ENCODE peak calls at places on chromosomes 3 and 15, in four cellular contexts. One of them, this sample, is unnamed.

GRCh38 chr3:110246796-110247369 is 824.7 kb upstream of the NECTIN3 start:
- DNase-seq in WTC11: no peak
- DNase-seq in HFFc6: no peak
- DNase-seq in fibroblast of lung: no peak
- DNase-seq in this sample: no peak

GRCh38 chr15:65147902-65148301 is 14.3 kb upstream of the PDCD7 start:
- DNase-seq in WTC11: no peak
- DNase-seq in HFFc6: no peak
- DNase-seq in fibroblast of lung: no peak
- DNase-seq in this sample: no peak

GRCh38 chr3:28553175-28553574 is 204.6 kb upstream of the AZI2 start:
- DNase-seq in WTC11: no peak
- DNase-seq in HFFc6: no peak
- DNase-seq in fibroblast of lung: no peak
- DNase-seq in this sample: no peak

GRCh38 chr15:67534360-67534759 is 8.1 kb upstream of the MAP2K5 start:
- DNase-seq in WTC11: no peak
- DNase-seq in HFFc6: no peak
- DNase-seq in fibroblast of lung: no peak
- DNase-seq in this sample: no peak

GRCh38 chr15:64060716-64061115 is 14.4 kb upstream of the DAPK2 start:
- DNase-seq in WTC11: no peak
- DNase-seq in HFFc6: no peak
- DNase-seq in fibroblast of lung: no peak
- DNase-seq in this sample: no peak

GRCh38 chr3:78496458-78496857 is 1271.3 kb downstream of the ROBO1 start:
- DNase-seq in WTC11: no peak
- DNase-seq in HFFc6: no peak
- DNase-seq in fibroblast of lung: no peak
- DNase-seq in this sample: no peak

GRCh38 chr15:61364871-61365270 is 135.8 kb upstream of the RORA start:
- DNase-seq in WTC11: peak; percentile 78
- DNase-seq in HFFc6: no peak
- DNase-seq in fibroblast of lung: no peak
- DNase-seq in this sample: no peak

GRCh38 chr15:52139599-52140462 is 27.3 kb upstream of the BCL2L10 start:
- DNase-seq in WTC11: peak; percentile 88
- DNase-seq in HFFc6: peak; percentile 51
- DNase-seq in fibroblast of lung: peak; percentile 55
- DNase-seq in this sample: peak; percentile 85

GRCh38 chr15:99556578-99556977 is 9.2 kb upstream of the MEF2A start:
- DNase-seq in WTC11: no peak
- DNase-seq in HFFc6: no peak
- DNase-seq in fibroblast of lung: no peak
- DNase-seq in this sample: no peak

GRCh38 chr3:109275702-109276293 is 40.5 kb downstream of the DPPA2 start:
- DNase-seq in WTC11: peak; percentile 64
- DNase-seq in HFFc6: peak; percentile 37
- DNase-seq in fibroblast of lung: peak; percentile 43
- DNase-seq in this sample: peak; percentile 39

GRCh38 chr15:74375303-74375693 is 7.9 kb upstream of the CYP11A1 start:
- DNase-seq in WTC11: peak; percentile 88
- DNase-seq in HFFc6: peak; percentile 74
- DNase-seq in fibroblast of lung: peak; percentile 69
- DNase-seq in this sample: peak; percentile 96

GRCh38 chr3:108222813-108223307 is 636 bp upstream of the IFT57 start:
- DNase-seq in WTC11: no peak
- DNase-seq in HFFc6: no peak
- DNase-seq in fibroblast of lung: peak; percentile 12
- DNase-seq in this sample: no peak

GRCh38 chr15:55108858-55109518 is 87.8 kb downstream of the RSL24D1 start:
- DNase-seq in WTC11: peak; percentile 86
- DNase-seq in HFFc6: peak; percentile 7
- DNase-seq in fibroblast of lung: peak; percentile 8
- DNase-seq in this sample: peak; percentile 79

GRCh38 chr15:32029862-32030781 is at the start of gene CHRNA7:
- DNase-seq in WTC11: peak; percentile 77
- DNase-seq in HFFc6: no peak
- DNase-seq in fibroblast of lung: peak; percentile 42
- DNase-seq in this sample: peak; percentile 16

GRCh38 chr3:66991478-66991877 is 6.6 kb upstream of the KBTBD8 start:
- DNase-seq in WTC11: no peak
- DNase-seq in HFFc6: peak; percentile 59
- DNase-seq in fibroblast of lung: peak; percentile 74
- DNase-seq in this sample: no peak

GRCh38 chr3:151305081-151305777 is 11.4 kb downstream of the GPR87 start:
- DNase-seq in WTC11: peak; percentile 76
- DNase-seq in HFFc6: peak; percentile 97
- DNase-seq in fibroblast of lung: peak; percentile 99
- DNase-seq in this sample: peak; percentile 46

GRCh38 chr15:69300129-69300588 is 1.4 kb downstream of the PAQR5 start:
- DNase-seq in WTC11: peak; percentile 35
- DNase-seq in HFFc6: no peak
- DNase-seq in fibroblast of lung: no peak
- DNase-seq in this sample: no peak

GRCh38 chr3:155553800-155554199 is 191.1 kb downstream of the PLCH1 start:
- DNase-seq in WTC11: no peak
- DNase-seq in HFFc6: no peak
- DNase-seq in fibroblast of lung: peak; percentile 9
- DNase-seq in this sample: peak; percentile 57
- TF ChIP-seq CTCF in WTC11: no peak
- TF ChIP-seq CTCF in HFFc6: no peak
- TF ChIP-seq CTCF in fibroblast of lung: no peak
- TF ChIP-seq CTCF in this sample: no peak

GRCh38 chr15:71133734-71134464 is 18.6 kb downstream of the THSD4 start:
- DNase-seq in WTC11: no peak
- DNase-seq in HFFc6: no peak
- DNase-seq in fibroblast of lung: no peak
- DNase-seq in this sample: no peak

GRCh38 chr15:71139264-71139663 is 24.0 kb downstream of the THSD4 start:
- DNase-seq in WTC11: no peak
- DNase-seq in HFFc6: no peak
- DNase-seq in fibroblast of lung: no peak
- DNase-seq in this sample: no peak

GRCh38 chr15:71137138-71137518 is 21.9 kb downstream of the THSD4 start:
- DNase-seq in WTC11: no peak
- DNase-seq in HFFc6: no peak
- DNase-seq in fibroblast of lung: no peak
- DNase-seq in this sample: no peak

GRCh38 chr15:71138473-71138872 is 23.2 kb downstream of the THSD4 start:
- DNase-seq in WTC11: no peak
- DNase-seq in HFFc6: no peak
- DNase-seq in fibroblast of lung: no peak
- DNase-seq in this sample: no peak

DNA sequence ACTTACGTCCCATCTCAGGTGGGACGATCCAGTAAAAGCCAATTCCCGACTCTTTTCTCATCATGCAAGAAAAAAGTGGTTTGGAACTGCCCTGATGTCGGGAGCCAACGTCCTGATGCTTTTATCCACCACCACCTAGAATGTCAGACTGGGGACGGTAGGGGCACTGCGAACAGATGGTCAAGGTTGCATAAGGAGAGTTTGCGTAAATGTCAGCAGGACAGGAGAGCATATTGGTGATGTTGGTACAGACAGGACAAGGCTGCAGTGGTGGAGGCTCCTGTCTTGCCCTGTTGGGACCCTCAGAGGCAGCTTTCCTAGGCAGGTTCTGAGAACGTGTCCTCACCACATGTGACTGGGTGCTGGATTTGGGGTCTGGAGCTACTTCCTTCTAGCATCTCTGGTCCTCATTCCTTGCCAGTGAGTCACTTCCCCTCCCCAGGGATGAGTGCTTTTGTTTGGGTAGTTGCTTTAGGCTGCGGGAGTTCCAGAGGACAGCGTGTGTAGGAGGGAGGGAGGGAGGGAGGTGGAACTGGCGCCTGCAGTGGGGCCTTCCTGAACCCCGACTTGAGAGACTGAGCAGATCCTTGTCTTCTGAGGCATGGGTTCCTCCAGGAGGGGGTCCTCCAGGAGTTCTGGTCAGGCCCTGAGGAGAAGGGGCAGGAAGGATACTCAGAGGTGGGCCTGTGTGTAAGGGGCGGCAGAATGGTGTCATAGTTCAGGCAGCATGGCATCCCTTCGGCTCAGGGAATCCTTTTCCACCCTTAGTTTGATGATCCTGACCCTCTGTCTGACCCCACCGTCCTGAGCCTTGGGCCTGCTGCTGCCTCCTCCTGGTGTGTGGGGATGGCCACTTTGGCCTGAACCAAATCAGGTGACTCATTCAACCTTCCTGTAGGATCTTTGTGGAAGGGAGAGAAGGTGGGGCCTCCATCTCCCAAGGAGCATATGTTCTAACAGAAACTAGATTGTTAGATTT is 21.2 kb downstream of the THSD4 start:
- DNase-seq in WTC11: no peak
- DNase-seq in HFFc6: peak; percentile 83
- DNase-seq in fibroblast of lung: peak; percentile 89
- DNase-seq in this sample: no peak
- TF ChIP-seq CTCF in WTC11: no peak
- TF ChIP-seq CTCF in HFFc6: peak; percentile 54
- TF ChIP-seq CTCF in fibroblast of lung: peak; percentile 30
- TF ChIP-seq CTCF in this sample: no peak

GRCh38 chr3:51819709-51820406 is 40.8 kb upstream of the IQCF6 start:
- DNase-seq in WTC11: peak; percentile 82
- DNase-seq in HFFc6: no peak
- DNase-seq in fibroblast of lung: no peak
- DNase-seq in this sample: peak; percentile 39
- TF ChIP-seq CTCF in WTC11: peak; percentile 76
- TF ChIP-seq CTCF in HFFc6: peak; percentile 68
- TF ChIP-seq CTCF in fibroblast of lung: no peak
- TF ChIP-seq CTCF in this sample: peak; percentile 50

GRCh38 chr3:193190387-193190786 is 50.6 kb upstream of the PLAAT1 start:
- DNase-seq in WTC11: peak; percentile 61
- DNase-seq in HFFc6: no peak
- DNase-seq in fibroblast of lung: peak; percentile 25
- DNase-seq in this sample: peak; percentile 21
- TF ChIP-seq CTCF in WTC11: peak; percentile 49
- TF ChIP-seq CTCF in HFFc6: no peak
- TF ChIP-seq CTCF in fibroblast of lung: no peak
- TF ChIP-seq CTCF in this sample: no peak

GRCh38 chr3:81558106-81558505 is 203.3 kb downstream of the GBE1 start:
- DNase-seq in WTC11: no peak
- DNase-seq in HFFc6: no peak
- DNase-seq in fibroblast of lung: no peak
- DNase-seq in this sample: no peak
- TF ChIP-seq CTCF in WTC11: no peak
- TF ChIP-seq CTCF in HFFc6: no peak
- TF ChIP-seq CTCF in fibroblast of lung: no peak
- TF ChIP-seq CTCF in this sample: no peak

DNA sequence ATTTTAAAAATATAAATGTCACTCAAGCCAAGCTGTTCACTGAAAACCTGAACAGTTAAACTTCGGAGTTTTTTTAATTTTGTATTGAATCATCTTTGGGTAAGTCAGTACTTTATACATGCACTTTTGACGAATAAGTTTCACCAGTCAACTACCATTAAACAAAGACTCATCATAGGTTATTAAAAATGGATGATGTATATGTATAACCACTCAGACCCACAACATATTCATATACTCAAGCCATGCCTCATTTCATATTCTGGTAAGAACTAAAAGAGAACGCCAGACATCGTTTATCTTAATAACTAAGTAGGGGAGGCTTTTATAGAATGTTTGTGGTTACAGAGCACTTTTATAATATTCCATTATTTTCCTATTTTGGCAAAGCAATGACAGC is 18.3 kb downstream of the MSL2 start:
- DNase-seq in WTC11: no peak
- DNase-seq in HFFc6: no peak
- DNase-seq in fibroblast of lung: no peak
- DNase-seq in this sample: no peak
- TF ChIP-seq CTCF in WTC11: no peak
- TF ChIP-seq CTCF in HFFc6: no peak
- TF ChIP-seq CTCF in fibroblast of lung: no peak
- TF ChIP-seq CTCF in this sample: no peak

GRCh38 chr3:195001261-195001660 is 269.7 kb downstream of the XXYLT1 start:
- DNase-seq in WTC11: no peak
- DNase-seq in HFFc6: no peak
- DNase-seq in fibroblast of lung: no peak
- DNase-seq in this sample: no peak

GRCh38 chr3:195004512-195005250 is 266.3 kb downstream of the XXYLT1 start:
- DNase-seq in WTC11: no peak
- DNase-seq in HFFc6: no peak
- DNase-seq in fibroblast of lung: no peak
- DNase-seq in this sample: no peak

GRCh38 chr3:195003006-195003892 is 267.7 kb downstream of the XXYLT1 start:
- DNase-seq in WTC11: no peak
- DNase-seq in HFFc6: no peak
- DNase-seq in fibroblast of lung: no peak
- DNase-seq in this sample: no peak

GRCh38 chr3:195003893-195004289 is 267.1 kb downstream of the XXYLT1 start:
- DNase-seq in WTC11: no peak
- DNase-seq in HFFc6: no peak
- DNase-seq in fibroblast of lung: no peak
- DNase-seq in this sample: no peak

GRCh38 chr3:195001961-195002861 is 268.7 kb downstream of the XXYLT1 start:
- DNase-seq in WTC11: peak; percentile 68
- DNase-seq in HFFc6: peak; percentile 17
- DNase-seq in fibroblast of lung: peak; percentile 30
- DNase-seq in this sample: peak; percentile 40
- TF ChIP-seq CTCF in WTC11: no peak
- TF ChIP-seq CTCF in HFFc6: peak; percentile 72
- TF ChIP-seq CTCF in fibroblast of lung: peak; percentile 50
- TF ChIP-seq CTCF in this sample: peak; percentile 34

GRCh38 chr3:106862067-106862466 is 515.2 kb upstream of the CCDC54 start:
- DNase-seq in WTC11: no peak
- DNase-seq in HFFc6: peak; percentile 63
- DNase-seq in fibroblast of lung: peak; percentile 76
- DNase-seq in this sample: no peak
- TF ChIP-seq CTCF in WTC11: no peak
- TF ChIP-seq CTCF in HFFc6: peak; percentile 61
- TF ChIP-seq CTCF in fibroblast of lung: peak; percentile 39
- TF ChIP-seq CTCF in this sample: no peak

GRCh38 chr15:48955967-48956366 is 7.8 kb downstream of the SHC4 start:
- DNase-seq in WTC11: no peak
- DNase-seq in HFFc6: no peak
- DNase-seq in fibroblast of lung: no peak
- DNase-seq in this sample: no peak

GRCh38 chr15:48955370-48955769 is 8.3 kb downstream of the SHC4 start:
- DNase-seq in WTC11: no peak
- DNase-seq in HFFc6: no peak
- DNase-seq in fibroblast of lung: no peak
- DNase-seq in this sample: no peak

DNA sequence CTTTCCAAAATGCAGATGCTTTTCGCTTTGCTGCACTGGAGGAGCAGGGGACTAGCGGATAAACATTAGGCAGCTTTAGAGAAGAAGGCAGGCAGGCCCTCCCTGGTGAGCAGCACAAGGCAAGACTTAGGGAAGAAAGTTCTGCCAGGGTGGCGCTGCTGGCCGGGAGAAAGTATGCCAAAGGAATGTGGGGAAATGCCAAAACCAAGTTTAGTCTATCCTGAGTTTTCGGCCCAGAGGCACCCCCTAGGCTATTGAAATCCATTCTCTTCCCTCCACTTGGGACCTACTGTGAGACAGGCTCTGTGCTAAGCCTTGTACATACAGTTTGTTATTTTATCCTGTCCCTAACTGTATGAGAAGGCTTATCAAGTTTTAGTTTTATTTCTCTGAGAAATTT is 9.2 kb downstream of the SHC4 start:
- DNase-seq in WTC11: peak; percentile 49
- DNase-seq in HFFc6: peak; percentile 30
- DNase-seq in fibroblast of lung: peak; percentile 67
- DNase-seq in this sample: no peak
- TF ChIP-seq CTCF in WTC11: no peak
- TF ChIP-seq CTCF in HFFc6: no peak
- TF ChIP-seq CTCF in fibroblast of lung: no peak
- TF ChIP-seq CTCF in this sample: no peak

This sample was measured in activated CD8-positive, alpha-beta T cell treated with anti-CD3 and anti-CD28 coated beads for 36 hours.